ENCODE peak calls at places on chromosomes 7 and 10, in nine cellular contexts. M, Z, G, E, P, R, J, F and A are unnamed samples.

GRCh38 chr10:22294694-22295093 is 21.5 kb upstream of the COMMD3 start:
- DNase-seq in M (no peak), Z (no peak), G (no peak), E (no peak), P (no peak), R (no peak), J (no peak), F (no peak), A (no peak)

GRCh38 chr10:117541909-117542705 is 439 bp upstream of the EMX2 start:
- DNase-seq in M (peak; percentile 29), Z (no peak), G (peak; percentile 81), E (peak; percentile 75), P (peak; percentile 73), R (no peak), J (no peak), F (peak; percentile 27), A (peak; percentile 76)

GRCh38 chr10:93849605-93850004 is 44.2 kb upstream of the SLC35G1 start:
- DNase-seq in M (no peak), Z (no peak), G (no peak), E (no peak), P (peak; percentile 84), R (no peak), J (no peak), F (no peak), A (no peak)

GRCh38 chr10:43591303-43591904 is 14.8 kb upstream of the ZNF485 start:
- DNase-seq in M (no peak), Z (no peak), G (no peak), E (no peak), P (no peak), R (no peak), J (no peak), F (no peak), A (no peak)

GRCh38 chr7:139588632-139589031 is 65.1 kb downstream of the CLEC2L start:
- DNase-seq in M (peak; percentile 35), Z (no peak), G (peak; percentile 96), E (no peak), P (peak; percentile 52), R (peak; percentile 25), J (no peak), F (peak; percentile 36), A (no peak)

GRCh38 chr7:42625391-42625790 is 286.5 kb downstream of the C7orf25 start:
- DNase-seq in M (peak; percentile 93), Z (no peak), G (no peak), E (no peak), P (no peak), R (no peak), J (no peak), F (no peak), A (no peak)

GRCh38 chr10:46299531-46300366 is 13.0 kb downstream of the ANTXRL start:
- DNase-seq in M (no peak), Z (peak; percentile 61), G (no peak), E (no peak), P (no peak), R (no peak), J (no peak), F (no peak), A (no peak)

GRCh38 chr10:122208616-122209430 is 62.3 kb upstream of the BTBD16 start:
- DNase-seq in M (no peak), Z (no peak), G (no peak), E (no peak), P (no peak), R (peak; percentile 16), J (no peak), F (no peak), A (no peak)

GRCh38 chr7:132656846-132657776 is 80.8 kb upstream of the PLXNA4 start:
- DNase-seq in M (peak; percentile 22), Z (no peak), G (peak; percentile 30), E (no peak), P (peak; percentile 48), R (no peak), J (peak; percentile 57), F (no peak), A (peak; percentile 43)

GRCh38 chr10:69968830-69969229 is 83.8 kb upstream of the MACROH2A2 start:
- DNase-seq in M (no peak), Z (no peak), G (peak; percentile 12), E (no peak), P (peak; percentile 81), R (no peak), J (no peak), F (no peak), A (no peak)

GRCh38 chr10:53256623-53257022 is 484.0 kb upstream of the MBL2 start:
- DNase-seq in M (peak; percentile 95), Z (no peak), G (no peak), E (no peak), P (no peak), R (no peak), J (no peak), F (no peak), A (no peak)

GRCh38 chr7:6227294-6227846 is 45.1 kb downstream of the CYTH3 start:
- DNase-seq in M (no peak), Z (no peak), G (peak; percentile 80), E (no peak), P (peak; percentile 76), R (no peak), J (no peak), F (no peak), A (no peak)

GRCh38 chr10:131077724-131078123 is 233.8 kb downstream of the TCERG1L start:
- DNase-seq in M (no peak), Z (no peak), G (no peak), E (no peak), P (no peak), R (no peak), J (no peak), F (no peak), A (no peak)

GRCh38 chr7:124101173-124101768 is 68.4 kb upstream of the TMEM229A start:
- DNase-seq in M (peak; percentile 66), Z (no peak), G (peak; percentile 54), E (no peak), P (no peak), R (peak; percentile 13), J (no peak), F (no peak), A (peak; percentile 50)

GRCh38 chr7:142319970-142320369 is 62.1 kb upstream of the PRSS58 start:
- DNase-seq in M (peak; percentile 32), Z (no peak), G (no peak), E (no peak), P (no peak), R (no peak), J (no peak), F (no peak), A (peak; percentile 52)

GRCh38 chr10:46106410-46107255 is 60.6 kb upstream of the MSMB start:
- DNase-seq in M (peak; percentile 80), Z (peak; percentile 89), G (peak; percentile 52), E (peak; percentile 73), P (peak; percentile 29), R (peak; percentile 63), J (peak; percentile 5), F (no peak), A (peak; percentile 63)

GRCh38 chr7:140605337-140605736 is 35.3 kb downstream of the DENND2A start:
- DNase-seq in M (peak; percentile 79), Z (no peak), G (no peak), E (no peak), P (no peak), R (no peak), J (no peak), F (no peak), A (no peak)

GRCh38 chr10:116001266-116001857 is 271.6 kb downstream of the GFRA1 start:
- DNase-seq in M (no peak), Z (no peak), G (no peak), E (peak; percentile 1), P (no peak), R (no peak), J (no peak), F (no peak), A (no peak)

GRCh38 chr10:131578472-131578970 is 267.0 kb upstream of the TCERG1L start:
- DNase-seq in M (no peak), Z (no peak), G (no peak), E (no peak), P (no peak), R (no peak), J (no peak), F (no peak), A (no peak)